ENCODE peak calls at places on chromosomes 4 and X, in five cellular contexts. B, Y, U, W and T are unnamed samples.
A peak's percentile ranks its signal among the peaks of the same experiment; 100 is the strongest.

GRCh38 chr4:138341739-138342415 is 99.7 kb upstream of the SLC7A11 start:
- DNase-seq in B (no peak), W (no peak), Y (no peak), U (no peak), T (no peak)

GRCh38 chrX:79080131-79080530 is 64.4 kb upstream of the GPR174 start:
- DNase-seq in Y (no peak), U (no peak), W (no peak), B (no peak), T (no peak)

GRCh38 chrX:154540897-154541535 is 5.6 kb downstream of the G6PD start:
- DNase-seq in U (no peak), W (no peak), Y (no peak), B (no peak), T (no peak)

GRCh38 chr4:185137233-185137925 is 5.7 kb upstream of the SLC25A4 start:
- DNase-seq in U (no peak), W (no peak), B (no peak), Y (no peak), T (no peak)

GRCh38 chr4:109588176-109588575 is 28.1 kb downstream of the MCUB start:
- DNase-seq in B (no peak), Y (no peak), U (no peak), W (no peak), T (no peak)

GRCh38 chrX:1246816-1247215 is 21.8 kb upstream of the CSF2RA start:
- DNase-seq in Y (peak; percentile 64), U (peak; percentile 73), W (peak; percentile 3), B (peak; percentile 24), T (peak; percentile 61)

GRCh38 chr4:68342139-68342538 is 7.8 kb downstream of the YTHDC1 start:
- DNase-seq in W (no peak), B (no peak), U (no peak), Y (no peak), T (no peak)

GRCh38 chr4:156858071-156858470 is 113.5 kb downstream of the PDGFC start:
- DNase-seq in W (no peak), Y (no peak), B (no peak), U (no peak), T (no peak)

GRCh38 chr4:146245246-146245645 is 30.9 kb downstream of the REELD1 start:
- DNase-seq in U (no peak), B (no peak), W (no peak), Y (no peak), T (no peak)

GRCh38 chrX:140440891-140441290 is 64.0 kb downstream of the SOX3 start:
- DNase-seq in U (no peak), B (no peak), W (no peak), Y (no peak), T (no peak)

GRCh38 chr4:162011039-162011438 is 152.8 kb downstream of the FSTL5 start:
- DNase-seq in B (no peak), Y (no peak), U (no peak), W (no peak), T (no peak)

GRCh38 chr4:88660446-88661294 is 37.0 kb downstream of the NAP1L5 start:
- DNase-seq in U (no peak), Y (no peak), B (no peak), W (no peak), T (no peak)

GRCh38 chr4:154329939-154330338 is 161.7 kb downstream of the DCHS2 start:
- DNase-seq in U (no peak), W (no peak), Y (no peak), B (no peak), T (no peak)

GRCh38 chrX:71541546-71542022 is 8.7 kb downstream of the OGT start:
- DNase-seq in Y (no peak), W (no peak), B (no peak), U (no peak), T (no peak)

GRCh38 chrX:130575831-130576404 is 174.1 kb downstream of the RBMX2 start:
- DNase-seq in W (no peak), B (peak; percentile 41), Y (no peak), U (peak; percentile 51), T (no peak)

GRCh38 chrX:41064028-41064427 is 21.2 kb upstream of the USP9X start:
- DNase-seq in Y (no peak), U (no peak), W (no peak), B (no peak), T (no peak)

GRCh38 chr4:165921546-165921945 is 48.5 kb downstream of the TLL1 start:
- DNase-seq in Y (no peak), W (no peak), U (no peak), B (no peak), T (no peak)

GRCh38 chr4:10506077-10506476 is 48.9 kb upstream of the ZNF518B start:
- DNase-seq in B (no peak), U (peak; percentile 2), Y (no peak), W (no peak), T (no peak)

GRCh38 chrX:104370089-104370488 is 115.4 kb upstream of the ESX1 start:
- DNase-seq in W (no peak), U (peak; percentile 0), Y (no peak), B (no peak), T (no peak)

GRCh38 chr4:67727124-67727850 is 26.3 kb upstream of the UBA6 start:
- DNase-seq in Y (no peak), U (no peak), W (no peak), B (no peak), T (no peak)

GRCh38 chr4:122639181-122639580 is 18.3 kb upstream of the IL21 start:
- DNase-seq in W (no peak), Y (no peak), U (no peak), B (no peak), T (no peak)

GRCh38 chr4:53558981-53559620 is 32.2 kb downstream of the LNX1 start:
- DNase-seq in W (no peak), Y (no peak), U (no peak), B (no peak), T (no peak)

GRCh38 chr4:174156239-174156826 is 127.1 kb downstream of the FBXO8 start:
- DNase-seq in Y (no peak), U (peak; percentile 70), B (peak; percentile 38), W (no peak), T (no peak)

GRCh38 chr4:110622841-110623709 is at the start of gene PITX2:
- DNase-seq in B (no peak), Y (no peak), U (no peak), W (no peak), T (no peak)

GRCh38 chrX:68498508-68499379 is at the start of gene YIPF6:
- DNase-seq in Y (peak; percentile 52), B (peak; percentile 80), U (peak; percentile 55), W (peak; percentile 60), T (peak; percentile 25)

GRCh38 chrX:38233891-38234807 is 13.5 kb upstream of the SRPX start:
- DNase-seq in W (no peak), U (no peak), B (no peak), Y (no peak), T (no peak)

GRCh38 chrX:69361286-69361926 is 142.7 kb upstream of the NALF2 start:
- DNase-seq in Y (no peak), W (no peak), U (no peak), B (no peak), T (no peak)

GRCh38 chr4:164526916-164527315 is 227.0 kb upstream of the SMIM31 start:
- DNase-seq in B (no peak), W (no peak), Y (no peak), U (no peak), T (no peak)

GRCh38 chrX:154829926-154830442 is 4.5 kb downstream of the SMIM9 start:
- DNase-seq in U (no peak), W (no peak), Y (no peak), B (no peak), T (no peak)

GRCh38 chr4:140233811-140234696 is 80.1 kb upstream of the MAML3 start:
- DNase-seq in W (no peak), Y (no peak), B (no peak), U (peak; percentile 40), T (no peak)

GRCh38 chrX:103540145-103540544 is 20.9 kb upstream of the RAB40A start:
- DNase-seq in Y (no peak), U (no peak), B (no peak), W (no peak), T (no peak)

GRCh38 chrX:41688835-41689234 is at the start of gene GPR34:
- DNase-seq in W (no peak), U (no peak), Y (no peak), B (no peak), T (no peak)

GRCh38 chr4:137203601-137204000 is 328.7 kb downstream of the PCDH18 start:
- DNase-seq in Y (no peak), U (no peak), W (no peak), B (no peak), T (no peak)